ENCODE peak calls at places on chromosomes 3 and 15, in six cellular contexts. H is central memory CD8-positive, alpha-beta T cell; Y is cardiac septum; N is stimulated activated CD4-positive, alpha-beta T cell treated with anti-CD3 and anti-CD28 coated beads, Interleukin-12 subunit alpha, Interleukin-12 subunit beta, amount 100 ng/mL, for 4 hours; D is spleen; S is RWPE2. E is an unnamed sample.

GRCh38 chr3:49006591-49007067 is 562 bp upstream of the WDR6 start:
- DNase-seq in N (no peak), H (no peak), D (no peak), S (no peak), Y (no peak), E (no peak)

GRCh38 chr15:75329571-75329970 is 6.3 kb upstream of the COMMD4 start:
- DNase-seq in S (no peak), D (no peak), H (no peak), Y (no peak), N (no peak), E (no peak)

GRCh38 chr3:9142346-9142745 is 107.1 kb downstream of the SRGAP3 start:
- DNase-seq in S (no peak), Y (no peak), N (no peak), H (no peak), D (no peak), E (no peak)

GRCh38 chr15:89963301-89964288 is 37.5 kb upstream of the ZNF710 start:
- DNase-seq in Y (peak), S (no peak), D (peak), N (no peak), H (no peak), E (no peak)

GRCh38 chr15:74259821-74260502 is 23.8 kb downstream of the CCDC33 start:
- DNase-seq in H (no peak), N (no peak), Y (no peak), D (no peak), S (no peak), E (no peak)

GRCh38 chr15:94239474-94239873 is 8.1 kb downstream of the MCTP2 start:
- DNase-seq in S (no peak), D (no peak), H (no peak), Y (no peak), N (no peak), E (no peak)

GRCh38 chr3:4686619-4687018 is 193.5 kb downstream of the ITPR1 start:
- DNase-seq in H (no peak), N (no peak), D (no peak), S (no peak), Y (no peak), E (no peak)

GRCh38 chr3:171351676-171352075 is 108.5 kb downstream of the TNIK start:
- DNase-seq in S (peak), N (no peak), D (no peak), H (no peak), Y (no peak), E (no peak)

GRCh38 chr15:35888815-35889214 is 342.9 kb upstream of the DPH6 start:
- DNase-seq in N (no peak), D (no peak), Y (no peak), S (no peak), H (no peak), E (no peak)

GRCh38 chr3:160792445-160793039 is 36.5 kb downstream of the PPM1L start:
- DNase-seq in N (no peak), Y (no peak), S (no peak), D (no peak), H (no peak), E (no peak)

GRCh38 chr3:114697441-114697840 is 403.6 kb downstream of the TIGIT start:
- DNase-seq in D (no peak), N (no peak), S (no peak), Y (no peak), H (no peak), E (no peak)

GRCh38 chr15:68230157-68231100 is 901 bp upstream of the CLN6 start:
- DNase-seq in N (no peak), H (no peak), D (no peak), Y (no peak), S (no peak), E (no peak)

GRCh38 chr3:62722344-62722743 is 152.9 kb downstream of the CADPS start:
- DNase-seq in Y (no peak), N (no peak), H (no peak), S (no peak), D (no peak), E (no peak)

GRCh38 chr3:178810173-178810572 is 261.4 kb downstream of the ZMAT3 start:
- DNase-seq in D (no peak), H (no peak), S (no peak), N (no peak), Y (no peak), E (no peak)

GRCh38 chr15:70156781-70157261 is 59.1 kb upstream of the TLE3 start:
- DNase-seq in Y (peak), S (no peak), N (no peak), H (no peak), D (no peak), E (no peak)

GRCh38 chr3:174442317-174442682 is 416.8 kb upstream of the NAALADL2 start:
- DNase-seq in D (no peak), H (no peak), S (no peak), Y (no peak), N (no peak), E (no peak)

GRCh38 chr3:18868911-18869689 is 279.2 kb upstream of the KCNH8 start:
- DNase-seq in Y (no peak), D (no peak), S (no peak), H (no peak), N (peak), E (no peak)

GRCh38 chr15:63439536-63440264 is 58.1 kb upstream of the CA12 start:
- DNase-seq in Y (no peak), H (no peak), D (no peak), N (no peak), S (no peak), E (no peak)

GRCh38 chr3:59611649-59612431 is 562.0 kb upstream of the CFAP20DC start:
- DNase-seq in D (no peak), S (no peak), Y (no peak), N (no peak), H (no peak), E (no peak)

GRCh38 chr15:41820791-41821423 is 7.0 kb upstream of the JMJD7 start:
- DNase-seq in D (peak), S (peak), N (no peak), H (no peak), Y (no peak), E (no peak)

GRCh38 chr3:98740324-98740723 is 22.8 kb upstream of the ST3GAL6 start:
- DNase-seq in Y (no peak), S (no peak), D (no peak), N (no peak), H (no peak), E (no peak)

E was measured in progenitor cell of endocrine pancreas.